ENCODE peak calls at places on chromosomes 4 and X, in four cellular contexts. W is spleen, S is tibial artery, O is ascending aorta. X is an unnamed sample.
A peak's percentile ranks its signal among the peaks of the same experiment; 100 is the strongest.

GRCh38 chrX:148354906-148355305 is 145.5 kb upstream of the AFF2 start:
- DNase-seq in W (no peak), S (no peak), O (no peak), X (no peak)

GRCh38 chr4:48831532-48832015 is 686 bp downstream of the OCIAD1 start:
- DNase-seq in W (no peak), S (no peak), O (no peak), X (no peak)

GRCh38 chrX:139803224-139803623 is 95.3 kb upstream of the MCF2 start:
- DNase-seq in W (no peak), S (no peak), O (no peak), X (no peak)

GRCh38 chr4:152633118-152633517 is 46.7 kb downstream of the TMEM154 start:
- DNase-seq in W (no peak), S (no peak), O (no peak), X (no peak)

GRCh38 chr4:159191989-159192388 is 89.1 kb downstream of the RAPGEF2 start:
- DNase-seq in W (no peak), S (no peak), O (no peak), X (no peak)

GRCh38 chrX:101395789-101396188 is 5.0 kb downstream of the RPL36A start:
- DNase-seq in W (no peak), S (no peak), O (no peak), X (no peak)

GRCh38 chrX:48769230-48769629 is 7.7 kb downstream of the GLOD5 start:
- DNase-seq in W (no peak), S (no peak), O (no peak), X (no peak)

GRCh38 chr4:8328866-8329559 is 59.5 kb downstream of the HTRA3 start:
- DNase-seq in W (peak; percentile 39), S (peak; percentile 60), O (peak; percentile 4), X (no peak)

GRCh38 chrX:68681443-68681941 is 34.0 kb downstream of the STARD8 start:
- DNase-seq in W (no peak), S (no peak), O (no peak), X (no peak)

GRCh38 chrX:109472939-109473713 is 8.8 kb downstream of the GUCY2F start:
- DNase-seq in W (no peak), S (no peak), O (no peak), X (no peak)

GRCh38 chr4:40918330-40918729 is 168.6 kb downstream of the NSUN7 start:
- DNase-seq in W (no peak), S (peak; percentile 93), O (no peak), X (peak; percentile 29)

GRCh38 chr4:1981251-1982055 is 27.3 kb downstream of the NELFA start:
- DNase-seq in W (peak; percentile 63), S (no peak), O (no peak), X (peak; percentile 73)

GRCh38 chr4:14853186-14853946 is 148.9 kb upstream of the CPEB2 start:
- DNase-seq in W (no peak), S (no peak), O (no peak), X (no peak)

GRCh38 chrX:133444952-133445831 is 29.9 kb upstream of the GPC4 start:
- DNase-seq in W (no peak), S (no peak), O (no peak), X (peak; percentile 38)

GRCh38 chr4:11073621-11074051 is 355.1 kb downstream of the HS3ST1 start:
- DNase-seq in W (no peak), S (peak; percentile 71), O (no peak), X (peak; percentile 34)

GRCh38 chr4:140863187-140863586 is 107.0 kb upstream of the TBC1D9 start:
- DNase-seq in W (no peak), S (no peak), O (no peak), X (no peak)

GRCh38 chr4:104524591-104524990 is 29.9 kb upstream of the CXXC4 start:
- DNase-seq in W (no peak), S (no peak), O (no peak), X (no peak)

GRCh38 chr4:108830509-108831244 is 67.8 kb upstream of the ETNPPL start:
- DNase-seq in W (no peak), S (no peak), O (no peak), X (no peak)

GRCh38 chr4:14726441-14727405 is 275.6 kb upstream of the CPEB2 start:
- DNase-seq in W (no peak), S (no peak), O (no peak), X (peak; percentile 3)

GRCh38 chrX:2928583-2929434 is at the start of gene ARSD:
- DNase-seq in W (peak; percentile 95), S (peak; percentile 94), O (peak; percentile 82), X (peak; percentile 98)

GRCh38 chr4:107966903-107967302 is 22.8 kb upstream of the HADH start:
- DNase-seq in W (no peak), S (no peak), O (no peak), X (no peak)

GRCh38 chr4:65502151-65502691 is 168.1 kb downstream of the EPHA5 start:
- DNase-seq in W (no peak), S (no peak), O (no peak), X (no peak)

GRCh38 chrX:6856471-6856870 is 291.0 kb upstream of the STS start:
- DNase-seq in W (no peak), S (no peak), O (no peak), X (no peak)

GRCh38 chr4:6270691-6271121 is 1.1 kb downstream of the WFS1 start:
- DNase-seq in W (peak; percentile 77), S (no peak), O (no peak), X (no peak)

GRCh38 chr4:6272863-6273660 is 3.4 kb downstream of the WFS1 start:
- DNase-seq in W (peak; percentile 73), S (no peak), O (no peak), X (no peak)

GRCh38 chr4:6269651-6270511 is at the start of gene WFS1:
- DNase-seq in W (peak; percentile 98), S (peak; percentile 100), O (peak; percentile 92), X (peak; percentile 98)

GRCh38 chr4:6271701-6272465 is 2.2 kb downstream of the WFS1 start:
- DNase-seq in W (peak; percentile 81), S (peak; percentile 84), O (no peak), X (peak; percentile 51)

GRCh38 chr4:6271206-6271605 is 1.6 kb downstream of the WFS1 start:
- DNase-seq in W (peak; percentile 70), S (no peak), O (no peak), X (no peak)
- H3K4me1 ChIP-seq in W (peaks cover 82% of the 10 kb centered on the region), S (peaks cover 48% of the 10 kb centered on the region), O (peaks cover 49% of the 10 kb centered on the region), X (peaks cover 10% of the 10 kb centered on the region)

DNA sequence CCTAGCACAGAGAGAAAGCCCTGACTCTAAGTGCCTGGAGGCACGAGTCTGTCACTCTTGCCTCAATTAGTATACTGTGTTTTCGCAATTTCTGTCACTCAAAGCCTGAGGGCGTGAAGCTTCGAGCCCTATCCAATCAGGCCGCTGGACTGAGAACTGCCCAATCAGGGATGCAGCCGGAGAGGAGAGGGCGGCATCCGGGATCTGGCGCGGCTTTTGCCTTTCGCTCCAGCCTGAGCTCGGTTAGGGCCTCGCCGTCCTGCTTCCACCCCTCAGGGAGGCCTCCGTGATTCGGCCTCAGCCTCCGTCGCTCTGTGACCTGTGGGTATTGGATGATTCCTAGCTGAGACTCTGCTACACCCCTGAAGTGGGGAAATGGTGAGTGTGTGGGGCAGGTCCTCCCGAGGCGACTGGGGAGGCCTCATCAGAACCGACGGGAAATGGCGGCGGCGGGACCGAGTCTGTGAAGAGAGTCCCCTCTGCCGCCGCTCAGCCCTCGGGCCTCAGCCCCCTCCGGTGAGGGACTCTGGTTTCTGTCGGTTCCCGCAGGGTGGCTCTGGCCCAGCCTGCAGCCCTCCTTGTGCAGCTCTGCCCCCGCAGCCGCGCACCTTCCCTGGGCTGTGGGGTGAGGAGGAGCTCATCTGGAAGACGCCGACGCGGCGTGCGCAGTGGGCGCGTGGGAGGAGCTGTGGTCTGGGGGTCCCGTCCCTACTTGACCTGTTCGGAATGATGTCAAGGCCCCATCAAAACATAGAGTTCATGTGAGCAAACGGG is 48.5 kb downstream of the ZNF141 start:
- DNase-seq in W (no peak), S (no peak), O (no peak), X (no peak)
- H3K9me3 ChIP-seq in W (peaks cover 100% of the 10 kb centered on the region), S (peaks cover 98% of the 10 kb centered on the region), O (peaks cover 67% of the 10 kb centered on the region), X (peaks cover 98% of the 10 kb centered on the region)

GRCh38 chrX:38803609-38804480 is 2.6 kb downstream of the MID1IP1 start:
- DNase-seq in W (peak; percentile 93), S (peak; percentile 91), O (peak; percentile 49), X (peak; percentile 93)

GRCh38 chrX:38800981-38801845 is at the start of gene MID1IP1:
- DNase-seq in W (peak; percentile 91), S (peak; percentile 95), O (peak; percentile 73), X (peak; percentile 91)

GRCh38 chrX:38805294-38806053 is 4.2 kb downstream of the MID1IP1 start:
- DNase-seq in W (peak; percentile 91), S (peak; percentile 87), O (no peak), X (peak; percentile 78)

GRCh38 chrX:38804481-38805293 is 3.4 kb downstream of the MID1IP1 start:
- DNase-seq in W (peak; percentile 85), S (peak; percentile 64), O (no peak), X (peak; percentile 67)

GRCh38 chrX:38803286-38803608 is 2.0 kb downstream of the MID1IP1 start:
- DNase-seq in W (no peak), S (no peak), O (no peak), X (no peak)
- H3K4me1 ChIP-seq in W (peaks cover 42% of the 10 kb centered on the region), S (no peaks in the 10 kb centered on the region), O (peaks cover 5% of the 10 kb centered on the region), X (peaks cover 3% of the 10 kb centered on the region)

GRCh38 chrX:44906542-44906941 is 33.6 kb downstream of the KDM6A start:
- DNase-seq in W (peak; percentile 62), S (no peak), O (no peak), X (no peak)
- H3K9me3 ChIP-seq in W (no peaks in the 10 kb centered on the region), S (no peaks in the 10 kb centered on the region), O (no peaks in the 10 kb centered on the region), X (no peaks in the 10 kb centered on the region)

DNA sequence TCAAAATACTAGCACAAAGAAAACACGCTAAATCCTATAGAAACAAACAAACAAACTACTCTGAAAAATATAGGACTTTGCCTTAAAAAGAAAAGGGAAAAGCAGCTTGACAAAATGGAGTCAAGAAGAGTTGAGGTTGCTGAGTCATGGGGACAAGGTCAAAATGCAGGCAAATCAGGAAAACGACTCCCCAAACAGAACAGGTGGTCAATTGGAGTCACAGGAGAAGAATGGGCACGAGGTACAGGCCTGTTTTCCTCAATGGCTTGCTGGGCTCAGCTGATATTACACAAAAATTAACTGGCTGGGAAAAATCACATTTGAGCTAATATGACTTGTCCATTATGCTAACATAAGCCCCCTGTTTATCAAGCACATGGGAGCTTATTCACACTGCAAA is 1621.9 kb downstream of the STIM2 start:
- DNase-seq in W (no peak), S (no peak), O (no peak), X (no peak)
- H3K4me1 ChIP-seq in W (no peaks in the 10 kb centered on the region), S (no peaks in the 10 kb centered on the region), O (no peaks in the 10 kb centered on the region), X (peaks cover 23% of the 10 kb centered on the region)

DNA sequence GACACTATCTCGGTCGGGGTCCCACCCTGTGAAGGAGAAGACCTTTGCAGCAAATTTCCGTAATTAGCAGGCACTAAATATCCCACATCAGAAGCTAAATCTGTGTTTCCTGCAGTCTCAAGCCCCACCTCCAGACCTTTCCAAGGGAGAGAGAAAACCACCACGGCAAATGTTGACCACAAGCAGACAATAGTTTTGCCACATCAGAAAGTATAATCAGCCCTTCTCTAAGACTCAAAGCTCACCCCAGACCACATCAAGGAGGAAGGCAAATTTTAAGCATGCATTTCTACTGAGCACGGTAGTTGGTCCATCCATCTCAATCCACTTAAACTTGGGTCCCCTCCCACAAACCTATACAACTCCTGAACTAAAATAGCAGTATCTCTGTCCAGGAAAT is 398.5 kb downstream of the GPM6A start:
- DNase-seq in W (no peak), S (no peak), O (no peak), X (no peak)
- H3K9me3 ChIP-seq in W (peaks cover 53% of the 10 kb centered on the region), S (peaks cover 10% of the 10 kb centered on the region), O (no peaks in the 10 kb centered on the region), X (peaks cover 31% of the 10 kb centered on the region)

X was measured in mucosa of descending colon.